ENCODE peak calls at places on chromosomes 12 and 14, in seven cellular contexts. L is sigmoid colon, O is astrocyte of the cerebellum, Y is left ventricle myocardium inferior, X is HCT116, G is astrocyte, P is breast epithelium. U is an unnamed sample.

GRCh38 chr14:89014570-89014847 is 190.1 kb downstream of the TTC8 start:
- DNase-seq in L (no peak), O (no peak), Y (no peak), X (no peak), G (no peak), P (no peak), U (no peak)

GRCh38 chr12:52091869-52092268 is 12.4 kb downstream of the SMIM41 start:
- DNase-seq in L (no peak), O (no peak), Y (no peak), X (peak), G (no peak), P (no peak), U (no peak)

GRCh38 chr14:32980178-32980886 is 41.7 kb downstream of the NPAS3 start:
- DNase-seq in L (no peak), O (no peak), Y (no peak), X (no peak), G (no peak), P (no peak), U (no peak)

GRCh38 chr12:109385339-109386078 is 37.8 kb downstream of the MYO1H start:
- DNase-seq in L (no peak), O (peak), Y (no peak), X (peak), G (peak), P (no peak), U (peak)

GRCh38 chr14:51873221-51873893 is 12.9 kb downstream of the GNG2 start:
- DNase-seq in L (no peak), O (peak), Y (no peak), X (peak), G (peak), P (no peak), U (peak)

GRCh38 chr14:22544406-22544805 is 44.6 kb downstream of the DAD1 start:
- DNase-seq in L (no peak), O (no peak), Y (no peak), X (no peak), G (no peak), P (no peak), U (no peak)

GRCh38 chr14:74867673-74868072 is 8.3 kb downstream of the PROX2 start:
- DNase-seq in L (peak), O (no peak), Y (no peak), X (no peak), G (peak), P (peak), U (no peak)

GRCh38 chr12:115470977-115471376 is 787.0 kb upstream of the TBX3 start:
- DNase-seq in L (no peak), O (no peak), Y (no peak), X (no peak), G (no peak), P (no peak), U (no peak)

GRCh38 chr14:30252151-30252550 is 306.8 kb upstream of the G2E3 start:
- DNase-seq in L (no peak), O (no peak), Y (no peak), X (no peak), G (peak), P (no peak), U (no peak)

GRCh38 chr12:29088611-29089219 is 60.4 kb upstream of the FAR2 start:
- DNase-seq in L (no peak), O (no peak), Y (no peak), X (no peak), G (no peak), P (no peak), U (no peak)

GRCh38 chr14:34219661-34220060 is 242.4 kb downstream of the SPTSSA start:
- DNase-seq in L (no peak), O (no peak), Y (no peak), X (no peak), G (no peak), P (no peak), U (no peak)

GRCh38 chr14:95464524-95464923 is 51.9 kb downstream of the SYNE3 start:
- DNase-seq in L (no peak), O (no peak), Y (no peak), X (no peak), G (no peak), P (no peak), U (no peak)

GRCh38 chr12:117360551-117361311 is 695 bp downstream of the NOS1 start:
- DNase-seq in L (no peak), O (no peak), Y (no peak), X (no peak), G (no peak), P (no peak), U (no peak)

GRCh38 chr12:51970904-51971646 is 19.6 kb downstream of the ACVR1B start:
- DNase-seq in L (no peak), O (peak), Y (no peak), X (no peak), G (peak), P (no peak), U (no peak)

GRCh38 chr12:132248439-132249157 is 80.8 kb downstream of the GALNT9 start:
- DNase-seq in L (no peak), O (no peak), Y (no peak), X (no peak), G (peak), P (no peak), U (no peak)

GRCh38 chr12:65695077-65695865 is 129.0 kb upstream of the HMGA2 start:
- DNase-seq in L (no peak), O (peak), Y (no peak), X (peak), G (peak), P (peak), U (peak)

GRCh38 chr12:126156806-126157574 is 1091.8 kb downstream of the AACS start:
- DNase-seq in L (no peak), O (no peak), Y (no peak), X (no peak), G (no peak), P (no peak), U (no peak)

GRCh38 chr12:112000806-112001205 is 12.2 kb downstream of the TMEM116 start:
- DNase-seq in L (no peak), O (no peak), Y (no peak), X (no peak), G (no peak), P (no peak), U (no peak)

GRCh38 chr12:1606021-1606622 is 11.7 kb upstream of the FBXL14 start:
- DNase-seq in L (peak), O (peak), Y (peak), X (peak), G (peak), P (peak), U (no peak)

GRCh38 chr14:39034481-39035296 is 68.3 kb downstream of the SEC23A start:
- DNase-seq in L (no peak), O (no peak), Y (no peak), X (no peak), G (no peak), P (no peak), U (no peak)

GRCh38 chr12:80186727-80187217 is 87.4 kb downstream of the OTOGL start:
- DNase-seq in L (peak), O (peak), Y (no peak), X (peak), G (peak), P (peak), U (peak)

GRCh38 chr12:45409966-45410365 is 194.1 kb downstream of the ANO6 start:
- DNase-seq in L (no peak), O (peak), Y (no peak), X (no peak), G (peak), P (no peak), U (peak)

GRCh38 chr12:124646385-124647230 is 79.2 kb upstream of the NCOR2 start:
- DNase-seq in L (no peak), O (no peak), Y (no peak), X (no peak), G (no peak), P (no peak), U (no peak)

GRCh38 chr14:92039073-92039719 is 663 bp downstream of the TRIP11 start:
- DNase-seq in L (no peak), O (peak), Y (no peak), X (peak), G (peak), P (peak), U (peak)

GRCh38 chr12:85358715-85359114 is 78.7 kb downstream of the ALX1 start:
- DNase-seq in L (no peak), O (no peak), Y (no peak), X (no peak), G (no peak), P (no peak), U (no peak)

GRCh38 chr14:93023802-93024434 is 91.8 kb downstream of the ITPK1 start:
- DNase-seq in L (no peak), O (no peak), Y (no peak), X (no peak), G (no peak), P (no peak), U (no peak)

GRCh38 chr12:79887912-79888311 is 47.0 kb downstream of the PPP1R12A start:
- DNase-seq in L (no peak), O (no peak), Y (no peak), X (no peak), G (no peak), P (no peak), U (no peak)

GRCh38 chr14:61620130-61620946 is 75.0 kb upstream of the HIF1A start:
- DNase-seq in L (no peak), O (peak), Y (no peak), X (no peak), G (peak), P (no peak), U (peak)

GRCh38 chr14:70882771-70883492 is 24.3 kb upstream of the PCNX1 start:
- DNase-seq in L (no peak), O (no peak), Y (no peak), X (no peak), G (peak), P (no peak), U (peak)

GRCh38 chr14:99484106-99484505 is 2.9 kb downstream of the CCNK start:
- DNase-seq in L (no peak), O (no peak), Y (no peak), X (no peak), G (no peak), P (no peak), U (no peak)

GRCh38 chr12:127507336-127507735 is 759.6 kb upstream of the TMEM132C start:
- DNase-seq in L (no peak), O (no peak), Y (no peak), X (no peak), G (no peak), P (no peak), U (no peak)

GRCh38 chr14:25622752-25623151 is 572.8 kb upstream of the STXBP6 start:
- DNase-seq in L (no peak), O (no peak), Y (no peak), X (no peak), G (no peak), P (no peak), U (no peak)

GRCh38 chr12:115079760-115080159 is 395.8 kb upstream of the TBX3 start:
- DNase-seq in L (no peak), O (no peak), Y (no peak), X (no peak), G (peak), P (no peak), U (no peak)

GRCh38 chr12:53198470-53199110 is 8.5 kb downstream of the ITGB7 start:
- DNase-seq in L (no peak), O (no peak), Y (no peak), X (no peak), G (no peak), P (no peak), U (no peak)

GRCh38 chr14:92121207-92121669 is 268 bp downstream of the NDUFB1 start:
- DNase-seq in L (peak), O (no peak), Y (peak), X (no peak), G (peak), P (no peak), U (no peak)

GRCh38 chr12:50006266-50006665 is 19.0 kb downstream of the RACGAP1 start:
- DNase-seq in L (no peak), O (no peak), Y (no peak), X (no peak), G (no peak), P (no peak), U (no peak)

GRCh38 chr14:63431466-63431865 is 111.7 kb downstream of the PPP2R5E start:
- DNase-seq in L (no peak), O (no peak), Y (no peak), X (no peak), G (no peak), P (no peak), U (no peak)

GRCh38 chr14:68368850-68369249 is 424.0 kb downstream of the ZFP36L1 start:
- DNase-seq in L (no peak), O (no peak), Y (no peak), X (no peak), G (no peak), P (no peak), U (no peak)

GRCh38 chr14:73728106-73729014 is 14.2 kb upstream of the PNMA1 start:
- DNase-seq in L (peak), O (no peak), Y (peak), X (peak), G (no peak), P (peak), U (no peak)

GRCh38 chr14:103288076-103288766 is 45.8 kb upstream of the EIF5 start:
- DNase-seq in L (peak), O (no peak), Y (no peak), X (no peak), G (no peak), P (no peak), U (no peak)

GRCh38 chr12:6178981-6179761 is 21.0 kb upstream of the CD9 start:
- DNase-seq in L (no peak), O (no peak), Y (no peak), X (no peak), G (peak), P (no peak), U (no peak)
- TF ChIP-seq CTCF in L (no peak), O (peak), Y (no peak), X (no peak), G (peak), P (no peak), U (peak)

GRCh38 chr12:88419794-88420193 is 160.5 kb downstream of the KITLG start:
- DNase-seq in L (no peak), O (no peak), Y (no peak), X (no peak), G (peak), P (no peak), U (no peak)

GRCh38 chr12:88417531-88417930 is 162.7 kb downstream of the KITLG start:
- DNase-seq in L (no peak), O (no peak), Y (no peak), X (no peak), G (no peak), P (no peak), U (no peak)

GRCh38 chr12:88416155-88416554 is 164.1 kb downstream of the KITLG start:
- DNase-seq in L (no peak), O (no peak), Y (no peak), X (no peak), G (no peak), P (no peak), U (no peak)

GRCh38 chr12:88418856-88419497 is 161.3 kb downstream of the KITLG start:
- DNase-seq in L (no peak), O (no peak), Y (no peak), X (no peak), G (peak), P (no peak), U (no peak)

GRCh38 chr12:88416786-88417185 is 163.5 kb downstream of the KITLG start:
- DNase-seq in L (no peak), O (no peak), Y (no peak), X (no peak), G (peak), P (no peak), U (no peak)
- H3K4me3 ChIP-seq in L (no peak), O (no peak), Y (peak), X (no peak), G (no peak), P (no peak), U (peak)

GRCh38 chr12:67220065-67220464 is 49.1 kb upstream of the CAND1 start:
- DNase-seq in L (no peak), O (no peak), Y (peak), X (peak), G (no peak), P (no peak), U (no peak)
- TF ChIP-seq CTCF in L (no peak), O (peak), Y (peak), X (peak), G (no peak), P (no peak), U (no peak)

GRCh38 chr14:36666416-36667206 is 5.0 kb downstream of the PAX9 start:
- DNase-seq in L (no peak), O (no peak), Y (no peak), X (no peak), G (no peak), P (no peak), U (no peak)
- H3K4me3 ChIP-seq in L (no peak), O (no peak), Y (peak), X (no peak), G (no peak), P (no peak), U (no peak)

DNA sequence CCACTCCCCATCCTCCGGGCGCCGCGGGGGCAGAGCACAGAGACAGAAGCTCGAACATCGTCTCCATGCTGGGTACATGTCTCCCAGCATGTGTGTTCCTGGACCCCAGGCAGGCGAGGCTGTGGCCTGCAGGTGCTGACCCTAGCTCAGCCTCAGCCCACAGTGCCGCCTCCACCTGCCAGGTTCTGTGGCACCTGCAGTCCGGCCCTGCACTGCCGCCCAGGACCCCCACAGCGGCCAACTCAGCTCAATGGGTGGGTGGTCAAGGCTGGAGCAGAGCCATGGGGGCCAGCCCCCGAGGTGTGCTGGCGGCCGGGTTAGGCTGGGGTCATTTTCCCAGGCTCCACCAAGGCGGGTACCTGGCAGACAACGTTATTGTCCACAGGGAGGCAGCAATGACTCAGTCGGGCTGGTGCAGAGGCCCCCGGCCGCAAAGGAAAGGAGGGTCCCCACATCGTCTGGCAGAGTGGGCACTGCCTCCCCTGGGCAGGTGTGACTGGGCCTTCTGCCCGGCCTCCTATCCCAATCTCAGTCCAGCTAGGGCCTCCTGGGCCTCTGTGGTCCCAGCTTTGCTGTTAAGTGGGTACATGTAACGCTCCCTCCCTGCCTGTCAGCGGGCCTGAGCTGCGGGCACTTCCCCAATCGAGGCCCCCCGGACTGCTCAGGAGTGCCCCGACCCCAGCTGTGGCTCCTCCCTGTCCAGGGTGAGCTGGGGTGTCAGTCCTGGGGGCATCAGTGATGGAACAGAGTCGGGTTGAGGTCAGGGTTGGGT is 20.2 kb upstream of the NUDT14 start:
- DNase-seq in L (no peak), O (no peak), Y (no peak), X (no peak), G (no peak), P (no peak), U (no peak)
- TF ChIP-seq CTCF in L (no peak), O (no peak), Y (peak), X (no peak), G (no peak), P (no peak), U (no peak)

GRCh38 chr12:97659117-97659880 is 196.7 kb downstream of the RMST start:
- DNase-seq in L (no peak), O (no peak), Y (no peak), X (no peak), G (no peak), P (no peak), U (no peak)
- H3K4me3 ChIP-seq in L (no peak), O (no peak), Y (no peak), X (no peak), G (no peak), P (no peak), U (no peak)

GRCh38 chr12:118374126-118374725 is 1.5 kb upstream of the TAOK3 start:
- DNase-seq in L (no peak), O (no peak), Y (no peak), X (no peak), G (no peak), P (no peak), U (no peak)
- TF ChIP-seq CTCF in L (no peak), O (no peak), Y (no peak), X (no peak), G (no peak), P (no peak), U (no peak)

GRCh38 chr12:71439613-71440392 is at the start of gene LGR5:
- DNase-seq in L (no peak), O (no peak), Y (peak), X (no peak), G (peak), P (no peak), U (no peak)

GRCh38 chr12:71442567-71442931 is 3.0 kb downstream of the LGR5 start:
- DNase-seq in L (no peak), O (no peak), Y (no peak), X (no peak), G (no peak), P (no peak), U (no peak)

GRCh38 chr12:71440393-71441349 is 1.1 kb downstream of the LGR5 start:
- DNase-seq in L (no peak), O (no peak), Y (no peak), X (no peak), G (no peak), P (no peak), U (no peak)

GRCh38 chr12:71441350-71441748 is 1.8 kb downstream of the LGR5 start:
- DNase-seq in L (no peak), O (no peak), Y (no peak), X (no peak), G (no peak), P (no peak), U (no peak)

GRCh38 chr12:71441836-71442566 is 2.4 kb downstream of the LGR5 start:
- DNase-seq in L (no peak), O (no peak), Y (no peak), X (no peak), G (no peak), P (no peak), U (no peak)
- H3K4me3 ChIP-seq in L (no peak), O (no peak), Y (no peak), X (no peak), G (no peak), P (no peak), U (no peak)

GRCh38 chr12:14893471-14894250 is 8.0 kb upstream of the MGP start:
- DNase-seq in L (no peak), O (no peak), Y (no peak), X (no peak), G (peak), P (no peak), U (no peak)
- TF ChIP-seq CTCF in L (no peak), O (no peak), Y (no peak), X (no peak), G (no peak), P (no peak), U (no peak)

U was measured in AG09309.